ENCODE peak calls at places on chromosomes 13 and 19, in nine cellular contexts. B is AML-193; M is DMS79 treated with DMSO at 0.1 percent for 48 hours; V is NCI-H510A treated with DMSO at 0.1 percent for 48 hours; K is HFF-Myc; O is HFFc6; Y is stimulated activated naive B cell treated with anti-CD40 and anti-IgM and Interleukin-4, amounts not matched to agents 10 μg/mL and 1 μg/mL and 100 μg/mL, for 72 hours; T is Caco-2; D is ureter. F is an unnamed sample.

GRCh38 chr13:102185375-102185984 is 216.4 kb downstream of the FGF14 start:
- DNase-seq in V (no peak), M (no peak), D (no peak), T (no peak), B (no peak), K (no peak), Y (no peak), O (no peak), F (no peak)

GRCh38 chr19:50649433-50650391 is at the start of gene C19orf81:
- DNase-seq in M (no peak), O (no peak), B (no peak), T (peak; percentile 62), D (no peak), Y (no peak), K (no peak), V (no peak), F (peak; percentile 52)

GRCh38 chr13:103203750-103204330 is 137.6 kb upstream of the SLC10A2 start:
- DNase-seq in O (no peak), V (peak; percentile 64), B (no peak), T (no peak), M (no peak), D (no peak), K (no peak), Y (no peak), F (no peak)

GRCh38 chr13:44649118-44649455 is 73.0 kb upstream of the TSC22D1 start:
- DNase-seq in K (no peak), B (no peak), M (no peak), O (no peak), T (no peak), D (no peak), Y (no peak), V (no peak), F (no peak)

GRCh38 chr13:29165840-29166239 is 345.7 kb downstream of the MTUS2 start:
- DNase-seq in V (no peak), T (no peak), D (no peak), B (peak; percentile 91), Y (no peak), O (peak; percentile 7), K (no peak), M (no peak), F (peak; percentile 20)

GRCh38 chr19:49362048-49362925 is at the start of gene TEAD2:
- DNase-seq in V (no peak), B (no peak), M (peak; percentile 37), K (no peak), O (peak; percentile 18), T (peak; percentile 58), Y (no peak), D (peak; percentile 77), F (no peak)

GRCh38 chr13:25678398-25678797 is 306.6 kb downstream of the ATP8A2 start:
- DNase-seq in D (no peak), O (no peak), K (no peak), Y (no peak), V (peak; percentile 11), M (no peak), B (no peak), T (no peak), F (peak; percentile 14)

GRCh38 chr13:36086117-36086516 is 45.1 kb downstream of the DCLK1 start:
- DNase-seq in T (no peak), V (peak; percentile 12), K (no peak), Y (no peak), O (no peak), B (no peak), M (no peak), D (no peak), F (no peak)

GRCh38 chr13:74761794-74762193 is 627.6 kb upstream of the KLF12 start:
- DNase-seq in M (no peak), K (no peak), T (no peak), O (no peak), D (no peak), Y (no peak), V (no peak), B (no peak), F (no peak)

GRCh38 chr13:54445865-54446264 is 1417.3 kb downstream of the OLFM4 start:
- DNase-seq in B (no peak), Y (no peak), D (no peak), V (no peak), O (no peak), T (no peak), M (no peak), K (no peak), F (no peak)

GRCh38 chr13:88074794-88075509 is 403.8 kb downstream of the SLITRK5 start:
- DNase-seq in K (no peak), M (no peak), Y (no peak), V (no peak), B (peak; percentile 83), O (no peak), D (no peak), T (no peak), F (no peak)

GRCh38 chr19:9827325-9828238 is at the start of gene UBL5:
- DNase-seq in B (peak; percentile 83), K (peak; percentile 61), O (peak; percentile 73), T (peak; percentile 94), V (peak; percentile 92), Y (peak; percentile 81), M (peak; percentile 93), D (peak; percentile 94), F (peak; percentile 82)

GRCh38 chr13:110250258-110250891 is 56.6 kb downstream of the COL4A1 start:
- DNase-seq in T (no peak), M (no peak), O (peak; percentile 80), Y (no peak), K (peak; percentile 50), B (no peak), D (peak; percentile 41), V (no peak), F (peak; percentile 71)

GRCh38 chr13:24860775-24861174 is 96.8 kb downstream of the RNF17 start:
- DNase-seq in T (no peak), M (no peak), B (no peak), Y (no peak), D (no peak), K (no peak), O (no peak), V (no peak), F (no peak)

GRCh38 chr19:3563689-3564269 is 6.4 kb upstream of the MFSD12 start:
- DNase-seq in O (no peak), V (no peak), T (no peak), D (no peak), Y (no peak), B (no peak), K (no peak), M (no peak), F (no peak)

GRCh38 chr19:15248106-15248505 is 15.9 kb upstream of the EPHX3 start:
- DNase-seq in O (no peak), K (no peak), V (no peak), D (no peak), B (no peak), Y (no peak), T (no peak), M (no peak), F (no peak)